ENCODE peak calls at places on chromosomes 5 and 9, in ten cellular contexts. One of them, this sample, is unnamed. For H3K27me3, the result is how much of the 10 kb centered on the place peaks cover.

GRCh38 chr5:125865166-125865815 is 557.9 kb upstream of the GRAMD2B start:
- DNase-seq in BE2C: no peak
- DNase-seq in GM23248: peak
- DNase-seq in psoas muscle: no peak
- DNase-seq in mammary epithelial cell: peak
- DNase-seq in IMR-90: peak
- DNase-seq in small intestine: no peak
- DNase-seq in CD4-positive, alpha-beta memory T cell: no peak
- DNase-seq in HAP-1: no peak
- DNase-seq in spleen: no peak
- DNase-seq in this sample: no peak

GRCh38 chr5:172150514-172151425 is 37.3 kb downstream of the STK10 start:
- DNase-seq in BE2C: no peak
- DNase-seq in GM23248: peak
- DNase-seq in psoas muscle: peak
- DNase-seq in mammary epithelial cell: no peak
- DNase-seq in IMR-90: peak
- DNase-seq in small intestine: peak
- DNase-seq in CD4-positive, alpha-beta memory T cell: peak
- DNase-seq in HAP-1: no peak
- DNase-seq in spleen: peak
- DNase-seq in this sample: peak

GRCh38 chr5:38563624-38564023 is 7.2 kb upstream of the LIFR start:
- DNase-seq in BE2C: no peak
- DNase-seq in GM23248: no peak
- DNase-seq in psoas muscle: no peak
- DNase-seq in mammary epithelial cell: no peak
- DNase-seq in IMR-90: no peak
- DNase-seq in small intestine: no peak
- DNase-seq in CD4-positive, alpha-beta memory T cell: no peak
- DNase-seq in HAP-1: no peak
- DNase-seq in spleen: no peak
- DNase-seq in this sample: no peak

GRCh38 chr5:73160239-73160671 is 12.7 kb upstream of the TMEM174 start:
- DNase-seq in BE2C: no peak
- DNase-seq in GM23248: no peak
- DNase-seq in psoas muscle: no peak
- DNase-seq in mammary epithelial cell: no peak
- DNase-seq in IMR-90: no peak
- DNase-seq in small intestine: no peak
- DNase-seq in CD4-positive, alpha-beta memory T cell: peak
- DNase-seq in HAP-1: no peak
- DNase-seq in spleen: no peak
- DNase-seq in this sample: no peak

GRCh38 chr5:177241768-177242167 is 61.8 kb downstream of the RAB24 start:
- DNase-seq in BE2C: no peak
- DNase-seq in GM23248: no peak
- DNase-seq in psoas muscle: no peak
- DNase-seq in mammary epithelial cell: no peak
- DNase-seq in IMR-90: peak
- DNase-seq in small intestine: no peak
- DNase-seq in CD4-positive, alpha-beta memory T cell: no peak
- DNase-seq in HAP-1: no peak
- DNase-seq in spleen: no peak
- DNase-seq in this sample: no peak

GRCh38 chr5:150148408-150148927 is 7.2 kb downstream of the PDGFRB start:
- DNase-seq in BE2C: no peak
- DNase-seq in GM23248: peak
- DNase-seq in psoas muscle: no peak
- DNase-seq in mammary epithelial cell: no peak
- DNase-seq in IMR-90: peak
- DNase-seq in small intestine: no peak
- DNase-seq in CD4-positive, alpha-beta memory T cell: no peak
- DNase-seq in HAP-1: no peak
- DNase-seq in spleen: no peak
- DNase-seq in this sample: no peak

GRCh38 chr9:25724424-25724823 is 46.2 kb upstream of the TUSC1 start:
- DNase-seq in BE2C: no peak
- DNase-seq in GM23248: peak
- DNase-seq in psoas muscle: no peak
- DNase-seq in mammary epithelial cell: peak
- DNase-seq in IMR-90: peak
- DNase-seq in small intestine: no peak
- DNase-seq in CD4-positive, alpha-beta memory T cell: no peak
- DNase-seq in HAP-1: no peak
- DNase-seq in spleen: no peak
- DNase-seq in this sample: no peak

GRCh38 chr5:159104058-159104651 is 4.4 kb upstream of the EBF1 start:
- DNase-seq in BE2C: peak
- DNase-seq in GM23248: peak
- DNase-seq in psoas muscle: no peak
- DNase-seq in mammary epithelial cell: no peak
- DNase-seq in IMR-90: peak
- DNase-seq in small intestine: no peak
- DNase-seq in CD4-positive, alpha-beta memory T cell: no peak
- DNase-seq in HAP-1: no peak
- DNase-seq in spleen: peak
- DNase-seq in this sample: no peak

GRCh38 chr5:152246401-152246800 is 158.7 kb downstream of the NMUR2 start:
- DNase-seq in BE2C: no peak
- DNase-seq in GM23248: peak
- DNase-seq in psoas muscle: no peak
- DNase-seq in mammary epithelial cell: peak
- DNase-seq in IMR-90: peak
- DNase-seq in small intestine: peak
- DNase-seq in CD4-positive, alpha-beta memory T cell: no peak
- DNase-seq in HAP-1: peak
- DNase-seq in spleen: no peak
- DNase-seq in this sample: peak

GRCh38 chr5:166370928-166371690 is 1920.3 kb upstream of the WWC1 start:
- DNase-seq in BE2C: no peak
- DNase-seq in GM23248: peak
- DNase-seq in psoas muscle: no peak
- DNase-seq in mammary epithelial cell: no peak
- DNase-seq in IMR-90: no peak
- DNase-seq in small intestine: no peak
- DNase-seq in CD4-positive, alpha-beta memory T cell: no peak
- DNase-seq in HAP-1: no peak
- DNase-seq in spleen: no peak
- DNase-seq in this sample: no peak

GRCh38 chr9:4077499-4078102 is 222.3 kb downstream of the GLIS3 start:
- DNase-seq in BE2C: peak
- DNase-seq in GM23248: peak
- DNase-seq in psoas muscle: peak
- DNase-seq in mammary epithelial cell: peak
- DNase-seq in IMR-90: peak
- DNase-seq in small intestine: peak
- DNase-seq in CD4-positive, alpha-beta memory T cell: peak
- DNase-seq in HAP-1: peak
- DNase-seq in spleen: no peak
- DNase-seq in this sample: peak

GRCh38 chr9:98732091-98732490 is 23.4 kb upstream of the GABBR2 start:
- DNase-seq in BE2C: no peak
- DNase-seq in GM23248: no peak
- DNase-seq in psoas muscle: no peak
- DNase-seq in mammary epithelial cell: no peak
- DNase-seq in IMR-90: no peak
- DNase-seq in small intestine: no peak
- DNase-seq in CD4-positive, alpha-beta memory T cell: no peak
- DNase-seq in HAP-1: no peak
- DNase-seq in spleen: no peak
- DNase-seq in this sample: no peak

GRCh38 chr5:169395136-169395535 is 94.2 kb upstream of the SLIT3 start:
- DNase-seq in BE2C: no peak
- DNase-seq in GM23248: no peak
- DNase-seq in psoas muscle: no peak
- DNase-seq in mammary epithelial cell: peak
- DNase-seq in IMR-90: no peak
- DNase-seq in small intestine: no peak
- DNase-seq in CD4-positive, alpha-beta memory T cell: no peak
- DNase-seq in HAP-1: no peak
- DNase-seq in spleen: no peak
- DNase-seq in this sample: no peak

GRCh38 chr5:178431777-178432155 is 158.4 kb downstream of the COL23A1 start:
- DNase-seq in BE2C: no peak
- DNase-seq in GM23248: peak
- DNase-seq in psoas muscle: no peak
- DNase-seq in mammary epithelial cell: no peak
- DNase-seq in IMR-90: peak
- DNase-seq in small intestine: no peak
- DNase-seq in CD4-positive, alpha-beta memory T cell: no peak
- DNase-seq in HAP-1: no peak
- DNase-seq in spleen: no peak
- DNase-seq in this sample: no peak

GRCh38 chr5:54062958-54063357 is 247.4 kb downstream of the ARL15 start:
- DNase-seq in BE2C: no peak
- DNase-seq in GM23248: peak
- DNase-seq in psoas muscle: no peak
- DNase-seq in mammary epithelial cell: peak
- DNase-seq in IMR-90: peak
- DNase-seq in small intestine: no peak
- DNase-seq in CD4-positive, alpha-beta memory T cell: no peak
- DNase-seq in HAP-1: no peak
- DNase-seq in spleen: no peak
- DNase-seq in this sample: no peak

GRCh38 chr5:119082691-119083090 is 11.8 kb downstream of the DMXL1 start:
- DNase-seq in BE2C: no peak
- DNase-seq in GM23248: no peak
- DNase-seq in psoas muscle: no peak
- DNase-seq in mammary epithelial cell: no peak
- DNase-seq in IMR-90: no peak
- DNase-seq in small intestine: no peak
- DNase-seq in CD4-positive, alpha-beta memory T cell: no peak
- DNase-seq in HAP-1: no peak
- DNase-seq in spleen: no peak
- DNase-seq in this sample: no peak

DNA sequence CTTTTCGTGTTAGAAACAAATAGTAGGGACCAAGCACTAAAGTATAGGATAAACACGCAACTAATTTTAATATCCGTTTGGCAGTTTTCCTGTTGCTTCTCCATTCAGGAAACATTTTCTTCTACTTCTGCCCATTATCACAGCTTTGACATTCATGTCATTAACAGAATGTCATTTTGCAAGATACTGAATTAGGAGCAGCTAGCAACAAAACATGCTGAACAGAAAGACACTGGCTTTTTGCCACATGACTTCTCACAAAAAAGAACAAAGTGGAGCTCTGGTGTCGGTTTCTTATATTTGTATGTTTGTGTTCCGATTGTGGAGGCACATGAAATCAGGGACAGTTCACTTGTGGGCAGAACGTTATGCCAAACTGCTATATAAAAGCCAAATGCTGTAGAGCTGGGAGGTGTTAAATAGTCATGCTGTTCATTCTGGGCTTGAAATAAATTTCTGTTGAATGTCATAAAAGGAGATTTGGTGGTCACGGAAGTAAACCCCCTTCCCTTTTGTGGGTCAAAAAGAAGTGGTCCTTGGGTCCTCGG is 153.9 kb downstream of the CD180 start:
- DNase-seq in BE2C: no peak
- DNase-seq in GM23248: no peak
- DNase-seq in psoas muscle: no peak
- DNase-seq in mammary epithelial cell: no peak
- DNase-seq in IMR-90: no peak
- DNase-seq in small intestine: no peak
- DNase-seq in CD4-positive, alpha-beta memory T cell: no peak
- DNase-seq in HAP-1: no peak
- DNase-seq in spleen: no peak
- DNase-seq in this sample: no peak
- H3K27me3 ChIP-seq in BE2C: under half
- H3K27me3 ChIP-seq in GM23248: under half
- H3K27me3 ChIP-seq in psoas muscle: under half
- H3K27me3 ChIP-seq in mammary epithelial cell: under half
- H3K27me3 ChIP-seq in IMR-90: under half
- H3K27me3 ChIP-seq in small intestine: under half
- H3K27me3 ChIP-seq in CD4-positive, alpha-beta memory T cell: under half
- H3K27me3 ChIP-seq in HAP-1: under half
- H3K27me3 ChIP-seq in spleen: under half
- H3K27me3 ChIP-seq in this sample: under half

GRCh38 chr5:131633830-131634229 is 1.2 kb downstream of the RAPGEF6 start:
- DNase-seq in BE2C: no peak
- DNase-seq in GM23248: no peak
- DNase-seq in psoas muscle: no peak
- DNase-seq in mammary epithelial cell: no peak
- DNase-seq in IMR-90: no peak
- DNase-seq in small intestine: no peak
- DNase-seq in CD4-positive, alpha-beta memory T cell: no peak
- DNase-seq in HAP-1: no peak
- DNase-seq in spleen: no peak
- DNase-seq in this sample: no peak
- H3K4me3 ChIP-seq in BE2C: peak
- H3K4me3 ChIP-seq in GM23248: peak
- H3K4me3 ChIP-seq in psoas muscle: peak
- H3K4me3 ChIP-seq in mammary epithelial cell: peak
- H3K4me3 ChIP-seq in IMR-90: peak
- H3K4me3 ChIP-seq in small intestine: no peak
- H3K4me3 ChIP-seq in CD4-positive, alpha-beta memory T cell: peak
- H3K4me3 ChIP-seq in HAP-1: peak
- H3K4me3 ChIP-seq in spleen: peak
- H3K4me3 ChIP-seq in this sample: peak

DNA sequence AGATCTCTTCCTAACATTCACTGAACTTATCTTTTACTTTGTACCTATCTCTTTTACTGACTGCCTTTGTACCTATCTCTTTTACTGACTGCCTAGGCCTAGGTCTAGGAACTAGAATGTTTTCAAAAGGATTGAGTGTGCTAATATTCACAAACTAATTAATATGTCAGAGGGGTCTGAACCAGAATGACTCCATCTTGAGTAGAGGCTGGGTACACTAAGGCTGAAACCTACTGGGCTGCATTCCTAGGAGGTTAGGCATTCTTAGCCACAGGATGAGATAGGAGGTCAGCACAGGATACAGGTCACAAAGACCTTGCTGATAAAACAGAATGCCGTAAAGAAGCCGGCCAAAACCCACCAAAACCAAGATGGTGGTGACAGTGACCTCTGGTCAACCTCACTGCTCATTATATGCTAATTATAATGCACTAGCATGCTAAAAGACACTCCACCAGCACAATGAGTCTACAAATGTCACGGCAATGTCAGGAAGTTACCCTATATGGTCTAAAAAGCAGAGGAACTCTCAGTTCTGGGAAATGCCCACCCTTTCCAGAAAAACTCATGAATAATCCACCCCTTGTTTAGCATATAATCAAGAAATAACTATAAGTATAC is 2.5 kb upstream of the RHOBTB3 start:
- DNase-seq in BE2C: no peak
- DNase-seq in GM23248: peak
- DNase-seq in psoas muscle: no peak
- DNase-seq in mammary epithelial cell: peak
- DNase-seq in IMR-90: no peak
- DNase-seq in small intestine: no peak
- DNase-seq in CD4-positive, alpha-beta memory T cell: no peak
- DNase-seq in HAP-1: no peak
- DNase-seq in spleen: no peak
- DNase-seq in this sample: no peak
- H3K27me3 ChIP-seq in BE2C: under half
- H3K27me3 ChIP-seq in GM23248: under half
- H3K27me3 ChIP-seq in psoas muscle: under half
- H3K27me3 ChIP-seq in mammary epithelial cell: under half
- H3K27me3 ChIP-seq in IMR-90: under half
- H3K27me3 ChIP-seq in small intestine: under half
- H3K27me3 ChIP-seq in CD4-positive, alpha-beta memory T cell: under half
- H3K27me3 ChIP-seq in HAP-1: under half
- H3K27me3 ChIP-seq in spleen: under half
- H3K27me3 ChIP-seq in this sample: under half

GRCh38 chr9:110156416-110156815 is 51.5 kb downstream of the C9orf152 start:
- DNase-seq in BE2C: no peak
- DNase-seq in GM23248: no peak
- DNase-seq in psoas muscle: no peak
- DNase-seq in mammary epithelial cell: no peak
- DNase-seq in IMR-90: no peak
- DNase-seq in small intestine: no peak
- DNase-seq in CD4-positive, alpha-beta memory T cell: no peak
- DNase-seq in HAP-1: no peak
- DNase-seq in spleen: no peak
- DNase-seq in this sample: no peak
- H3K4me3 ChIP-seq in BE2C: no peak
- H3K4me3 ChIP-seq in GM23248: no peak
- H3K4me3 ChIP-seq in psoas muscle: no peak
- H3K4me3 ChIP-seq in mammary epithelial cell: no peak
- H3K4me3 ChIP-seq in IMR-90: no peak
- H3K4me3 ChIP-seq in small intestine: no peak
- H3K4me3 ChIP-seq in CD4-positive, alpha-beta memory T cell: no peak
- H3K4me3 ChIP-seq in HAP-1: no peak
- H3K4me3 ChIP-seq in spleen: no peak
- H3K4me3 ChIP-seq in this sample: no peak